ENCODE peak calls at places on chromosomes 11 and 22, in four cellular contexts. D is K562, H is GM12878, S is H1. W is an unnamed sample.

GRCh38 chr22:39939830-39940229 is 20.4 kb upstream of the TMA7B start:
- DNase-seq in S (no peak), D (no peak), H (no peak), W (no peak)

GRCh38 chr11:64796757-64797541 is 6.1 kb downstream of the MAP4K2 start:
- DNase-seq in H (no peak), D (no peak), S (no peak), W (no peak)

GRCh38 chr11:69062873-69063665 is 14.3 kb downstream of the TPCN2 start:
- DNase-seq in S (no peak), D (no peak), H (no peak), W (no peak)

GRCh38 chr11:72239296-72239848 is 4.6 kb downstream of the PHOX2A start:
- DNase-seq in D (no peak), S (no peak), H (no peak), W (no peak)

GRCh38 chr22:30720263-30720837 is 25.7 kb downstream of the OSBP2 start:
- DNase-seq in S (no peak), D (no peak), H (no peak), W (no peak)

GRCh38 chr11:114912826-114913225 is 234.5 kb downstream of the NXPE2 start:
- DNase-seq in H (no peak), S (no peak), D (no peak), W (no peak)

GRCh38 chr11:79081441-79082124 is 359.2 kb downstream of the TENM4 start:
- DNase-seq in H (no peak), D (no peak), S (no peak), W (no peak)

GRCh38 chr11:22703561-22703960 is 37.1 kb downstream of the GAS2 start:
- DNase-seq in S (no peak), H (no peak), D (no peak), W (peak; percentile 83)

GRCh38 chr11:28675183-28675582 is 567.0 kb downstream of the METTL15 start:
- DNase-seq in S (no peak), H (no peak), D (no peak), W (no peak)

GRCh38 chr11:65642014-65642671 is 4.2 kb downstream of the SIPA1 start:
- DNase-seq in S (no peak), D (peak; percentile 66), H (no peak), W (no peak)

GRCh38 chr11:72308226-72309073 is 64.5 kb upstream of the PHOX2A start:
- DNase-seq in D (peak; percentile 15), S (no peak), H (no peak), W (no peak)

GRCh38 chr11:134118016-134118415 is 49.1 kb downstream of the JAM3 start:
- DNase-seq in S (no peak), D (no peak), H (no peak), W (no peak)

GRCh38 chr11:27468643-27469332 is 3.8 kb downstream of the LGR4 start:
- DNase-seq in H (no peak), S (no peak), D (no peak), W (no peak)

GRCh38 chr11:94308024-94308423 is 3.6 kb downstream of the IZUMO1R start:
- DNase-seq in H (no peak), D (no peak), S (no peak), W (no peak)

GRCh38 chr11:21727102-21727501 is 465.8 kb upstream of the ANO5 start:
- DNase-seq in D (no peak), S (no peak), H (no peak), W (no peak)

GRCh38 chr11:35146074-35146521 is 7.1 kb downstream of the CD44 start:
- DNase-seq in S (no peak), H (peak; percentile 83), D (no peak), W (no peak)

GRCh38 chr11:89633125-89633695 is 76.9 kb upstream of the TRIM77 start:
- DNase-seq in D (no peak), H (no peak), S (no peak), W (no peak)

GRCh38 chr22:27204280-27204679 is 546.9 kb downstream of the MIAT start:
- DNase-seq in H (no peak), S (no peak), D (no peak), W (no peak)

GRCh38 chr11:100808904-100809491 is 121.9 kb downstream of the ARHGAP42 start:
- DNase-seq in S (no peak), H (no peak), D (peak; percentile 34), W (no peak)

GRCh38 chr11:29093416-29093815 is 923.4 kb downstream of the KCNA4 start:
- DNase-seq in S (no peak), H (no peak), D (no peak), W (peak; percentile 2)

GRCh38 chr11:57480409-57481137 is 20.2 kb downstream of the RTN4RL2 start:
- DNase-seq in H (no peak), S (no peak), D (peak; percentile 77), W (peak; percentile 61)

GRCh38 chr22:27107824-27108223 is 450.4 kb downstream of the MIAT start:
- DNase-seq in S (no peak), D (no peak), H (no peak), W (peak; percentile 30)

GRCh38 chr11:113974741-113975470 is at the start of gene HTR3A:
- DNase-seq in S (peak; percentile 43), H (no peak), D (peak; percentile 58), W (peak; percentile 9)

GRCh38 chr22:19955241-19956128 is 13.9 kb upstream of the TXNRD2 start:
- DNase-seq in H (no peak), S (no peak), D (no peak), W (no peak)

GRCh38 chr22:31474743-31475142 is 14.9 kb downstream of the EIF4ENIF1 start:
- DNase-seq in H (no peak), S (no peak), D (no peak), W (no peak)

GRCh38 chr11:13333456-13333957 is 55.9 kb downstream of the BMAL1 start:
- DNase-seq in D (no peak), H (no peak), S (no peak), W (peak; percentile 18)

GRCh38 chr22:24156146-24156914 is 25.0 kb upstream of the SUSD2 start:
- DNase-seq in D (no peak), S (no peak), H (no peak), W (no peak)

GRCh38 chr11:72039108-72039850 is 40.6 kb downstream of the IL18BP start:
- DNase-seq in H (no peak), S (no peak), D (no peak), W (no peak)

GRCh38 chr11:14376920-14377319 is 17.9 kb upstream of the RRAS2 start:
- DNase-seq in H (no peak), D (no peak), S (no peak), W (no peak)

GRCh38 chr11:111759375-111759774 is 6.8 kb downstream of the PPP2R1B start:
- DNase-seq in H (no peak), D (no peak), S (no peak), W (no peak)

GRCh38 chr22:32809786-32810185 is 8.3 kb downstream of the TIMP3 start:
- DNase-seq in S (no peak), H (no peak), D (no peak), W (no peak)

GRCh38 chr11:17014321-17014773 is at the start of gene PLEKHA7:
- DNase-seq in S (no peak), D (peak; percentile 46), H (no peak), W (peak; percentile 28)

GRCh38 chr11:68315581-68315920 is 3.2 kb downstream of the LRP5 start:
- DNase-seq in H (no peak), S (no peak), D (peak; percentile 45), W (no peak)

GRCh38 chr11:110478410-110478809 is 48.7 kb downstream of the FDX1 start:
- DNase-seq in H (no peak), D (peak; percentile 50), S (no peak), W (no peak)

GRCh38 chr11:107385361-107385982 is 72.2 kb downstream of the CWF19L2 start:
- DNase-seq in D (no peak), S (no peak), H (no peak), W (peak; percentile 88)

DNA sequence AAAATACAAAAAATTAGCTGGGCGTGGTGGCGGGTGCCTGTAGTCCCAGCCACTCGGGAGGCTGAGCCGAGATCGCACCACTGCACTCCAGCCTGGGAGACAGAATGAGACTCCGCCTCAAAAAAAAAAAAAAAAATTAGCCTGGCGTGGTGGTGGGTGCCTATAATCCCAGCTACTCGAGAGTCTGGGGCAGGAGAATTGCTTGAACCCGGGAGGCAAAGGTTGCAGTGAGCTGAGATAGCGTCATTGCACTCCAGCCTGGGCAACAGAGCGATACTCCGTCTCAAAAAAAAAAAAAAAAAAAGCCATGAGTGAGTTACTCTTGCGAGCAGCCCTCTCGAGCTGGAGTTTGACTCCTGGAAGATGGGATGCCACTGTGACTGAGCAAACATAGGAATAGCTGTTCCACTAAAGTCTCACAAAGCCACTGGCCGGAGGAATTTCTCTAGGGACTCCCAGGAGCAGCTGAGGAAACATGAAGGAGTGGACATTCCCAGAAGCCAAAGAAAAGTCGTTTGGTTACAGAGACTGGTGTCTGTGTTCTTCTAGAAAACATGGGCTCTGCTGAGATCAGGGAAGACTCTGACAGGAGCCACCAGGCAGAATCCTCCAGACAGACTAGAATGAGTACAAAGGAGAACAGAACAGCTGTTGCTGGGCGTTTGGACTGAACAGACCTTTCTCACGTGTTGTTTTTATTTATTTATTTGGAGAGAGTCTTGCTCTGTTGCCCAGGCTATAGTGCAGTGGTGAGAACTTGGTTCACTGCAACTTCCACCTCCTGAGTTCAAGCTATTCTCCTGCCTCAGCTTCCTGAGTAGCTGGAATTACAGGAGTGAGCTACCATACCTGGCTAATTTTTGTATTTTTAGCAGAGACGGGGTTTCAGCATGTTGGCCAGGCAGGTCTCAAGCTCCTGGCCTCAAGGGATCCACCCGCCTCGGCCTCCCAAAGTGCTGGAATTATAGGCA is 32.4 kb upstream of the MYH9 start:
- DNase-seq in D (no peak), S (no peak), H (no peak), W (no peak)
- TF ChIP-seq CBX5 in D (no peak), S (no peak), H (no peak), W (no peak)

DNA sequence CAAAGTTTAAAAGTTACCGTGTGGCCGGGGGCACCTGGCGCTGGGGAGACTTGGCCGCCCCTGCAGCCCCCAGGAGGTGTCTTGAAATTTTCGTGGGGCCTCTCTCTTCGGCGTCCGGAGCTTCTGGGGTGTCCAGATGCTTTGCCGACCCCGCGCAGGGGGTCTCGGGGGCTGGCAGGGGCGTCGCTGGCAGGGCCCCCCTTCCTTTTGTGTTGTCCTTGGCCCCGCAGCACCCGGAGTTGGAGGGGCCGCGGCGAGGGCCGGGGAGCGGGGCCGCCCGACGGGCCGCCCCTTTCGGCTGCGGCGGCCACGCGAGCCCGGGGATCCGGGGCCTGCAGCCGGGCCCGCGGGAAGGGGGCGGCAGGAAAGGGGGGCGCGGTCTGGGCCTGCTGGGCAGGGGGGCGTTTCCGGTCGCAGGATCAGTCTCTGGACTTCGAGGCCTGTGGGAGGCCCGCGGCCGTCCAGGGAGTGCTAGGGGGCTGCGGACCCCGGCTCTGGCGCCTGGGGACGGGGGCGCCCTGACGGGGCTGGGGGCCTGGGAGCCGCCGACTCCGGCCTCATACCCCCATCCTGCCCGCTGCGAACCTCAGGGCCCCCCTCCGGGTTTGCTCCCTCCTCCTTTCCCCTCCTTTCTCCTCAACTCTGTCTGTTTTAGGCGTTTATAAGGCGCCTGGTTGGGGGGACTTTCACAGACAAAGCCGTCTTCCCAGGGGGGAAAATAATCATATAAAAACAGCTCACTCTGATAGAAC is 867 bp downstream of the ZC3H7B start:
- DNase-seq in D (peak; percentile 61), H (no peak), S (no peak), W (no peak)
- TF ChIP-seq CBX5 in D (no peak), H (no peak), S (no peak), W (no peak)

DNA sequence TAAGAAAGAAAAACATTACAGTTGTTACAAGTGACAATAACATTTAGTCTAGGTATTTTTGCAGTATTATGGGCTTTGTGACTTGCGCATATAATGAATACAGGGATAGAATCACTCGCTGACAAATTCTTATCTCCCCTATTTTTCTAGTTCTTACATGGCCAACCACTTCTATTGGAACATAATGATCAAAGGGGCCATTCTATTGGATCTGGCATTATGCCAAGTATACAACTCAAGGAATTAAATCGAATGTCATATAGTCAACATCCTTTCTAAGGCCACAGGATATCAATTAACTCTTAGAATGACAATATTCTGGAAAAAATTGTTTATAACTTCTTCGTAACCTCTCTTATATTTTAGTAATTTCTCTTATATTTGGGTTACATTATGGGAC is 272.0 kb downstream of the TTC28 start:
- DNase-seq in H (no peak), D (no peak), S (no peak), W (no peak)
- TF ChIP-seq CBX5 in H (no peak), D (no peak), S (no peak), W (no peak)

GRCh38 chr11:31237819-31238771 is 131.4 kb downstream of the DCDC1 start:
- DNase-seq in S (peak; percentile 7), H (no peak), D (no peak), W (no peak)
- TF ChIP-seq CBX5 in S (no peak), H (no peak), D (no peak), W (no peak)